ENCODE peak calls at places on chromosomes 6 and 20, in five cellular contexts. C is suprapubic skin, R is breast epithelium, A is IMR-90, V is thyroid gland. T is an unnamed sample.

GRCh38 chr6:104928141-104928540 is 28.8 kb upstream of the LIN28B start:
- DNase-seq in C (no peak), R (no peak), A (no peak), V (no peak), T (no peak)

GRCh38 chr6:1612386-1612893 is 2.7 kb downstream of the FOXC1 start:
- DNase-seq in C (no peak), R (no peak), A (no peak), V (no peak), T (no peak)

GRCh38 chr6:11525468-11526155 is 11.9 kb upstream of the TMEM170B start:
- DNase-seq in C (no peak), R (no peak), A (peak), V (no peak), T (no peak)

GRCh38 chr6:77762386-77762785 is 109.5 kb downstream of the MEI4 start:
- DNase-seq in C (no peak), R (no peak), A (no peak), V (no peak), T (no peak)

GRCh38 chr6:95431637-95432228 is 145.6 kb upstream of the MANEA start:
- DNase-seq in C (no peak), R (no peak), A (peak), V (peak), T (peak)

GRCh38 chr20:45487231-45487635 is 17.7 kb downstream of the WFDC2 start:
- DNase-seq in C (no peak), R (no peak), A (no peak), V (peak), T (no peak)

GRCh38 chr6:169171951-169172350 is 81.7 kb downstream of the THBS2 start:
- DNase-seq in C (no peak), R (no peak), A (peak), V (no peak), T (no peak)

GRCh38 chr6:27267865-27268444 is 20.5 kb downstream of the PRSS16 start:
- DNase-seq in C (no peak), R (no peak), A (no peak), V (no peak), T (no peak)

GRCh38 chr20:12262747-12263146 is 345.1 kb downstream of the BTBD3 start:
- DNase-seq in C (no peak), R (no peak), A (no peak), V (no peak), T (no peak)

GRCh38 chr20:25310921-25311728 is 63.2 kb downstream of the PYGB start:
- DNase-seq in C (peak), R (peak), A (peak), V (peak), T (peak)

DNA sequence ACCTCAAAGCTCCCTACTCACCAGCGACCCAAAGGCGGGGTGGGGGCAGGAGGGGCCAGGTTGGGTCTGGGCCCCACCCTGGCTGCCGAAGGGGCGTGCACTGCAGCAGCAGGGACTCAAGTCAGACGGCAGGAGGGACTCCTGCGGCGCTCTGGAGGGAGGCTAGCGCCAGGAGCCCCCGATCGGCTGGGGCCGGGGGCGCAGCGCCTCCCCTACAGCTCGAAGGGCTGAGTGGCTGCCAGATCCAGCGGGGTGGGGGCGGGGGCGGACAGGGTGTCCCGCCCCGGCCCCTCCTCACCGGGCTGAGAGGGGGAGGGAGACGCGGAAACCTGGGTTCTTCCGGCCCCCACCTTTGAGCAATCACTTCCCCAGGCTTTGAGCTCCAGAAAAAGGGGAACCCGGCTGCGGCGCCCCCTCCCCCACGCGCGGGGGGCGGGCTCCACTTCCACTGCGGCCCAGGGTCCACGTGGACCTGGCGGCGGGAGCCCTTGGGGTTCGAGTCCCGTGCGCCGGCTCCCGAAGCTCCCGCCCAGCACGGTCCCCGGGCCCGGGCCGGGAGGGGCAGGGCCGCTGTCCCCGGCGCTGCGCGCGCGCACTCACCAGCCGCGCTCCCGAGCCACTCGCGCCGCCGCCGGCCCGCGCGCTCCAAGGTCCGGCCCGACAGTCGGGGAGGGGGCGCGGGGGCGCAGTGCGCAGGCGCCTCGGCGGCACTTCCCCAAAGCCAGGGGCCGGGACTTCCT is at the start of gene RGS19:
- DNase-seq in C (peak), R (no peak), A (peak), V (peak), T (peak)
- TF ChIP-seq POLR2A in C (no peak), R (no peak), A (no peak), V (no peak), T (no peak)

GRCh38 chr20:52191436-52192295 is at the start of gene ZFP64:
- DNase-seq in C (peak), R (peak), A (peak), V (peak), T (peak)
- TF ChIP-seq POLR2A in C (no peak), R (no peak), A (peak), V (no peak), T (no peak)

GRCh38 chr20:50543326-50543725 is 33.1 kb downstream of the PTPN1 start:
- DNase-seq in C (no peak), R (no peak), A (no peak), V (no peak), T (no peak)

GRCh38 chr20:50537546-50538201 is 27.5 kb downstream of the PTPN1 start:
- DNase-seq in C (no peak), R (no peak), A (no peak), V (no peak), T (no peak)

GRCh38 chr20:50538276-50538675 is 28.1 kb downstream of the PTPN1 start:
- DNase-seq in C (no peak), R (no peak), A (no peak), V (no peak), T (no peak)

GRCh38 chr20:50541606-50542041 is 31.4 kb downstream of the PTPN1 start:
- DNase-seq in C (no peak), R (no peak), A (no peak), V (no peak), T (no peak)

DNA sequence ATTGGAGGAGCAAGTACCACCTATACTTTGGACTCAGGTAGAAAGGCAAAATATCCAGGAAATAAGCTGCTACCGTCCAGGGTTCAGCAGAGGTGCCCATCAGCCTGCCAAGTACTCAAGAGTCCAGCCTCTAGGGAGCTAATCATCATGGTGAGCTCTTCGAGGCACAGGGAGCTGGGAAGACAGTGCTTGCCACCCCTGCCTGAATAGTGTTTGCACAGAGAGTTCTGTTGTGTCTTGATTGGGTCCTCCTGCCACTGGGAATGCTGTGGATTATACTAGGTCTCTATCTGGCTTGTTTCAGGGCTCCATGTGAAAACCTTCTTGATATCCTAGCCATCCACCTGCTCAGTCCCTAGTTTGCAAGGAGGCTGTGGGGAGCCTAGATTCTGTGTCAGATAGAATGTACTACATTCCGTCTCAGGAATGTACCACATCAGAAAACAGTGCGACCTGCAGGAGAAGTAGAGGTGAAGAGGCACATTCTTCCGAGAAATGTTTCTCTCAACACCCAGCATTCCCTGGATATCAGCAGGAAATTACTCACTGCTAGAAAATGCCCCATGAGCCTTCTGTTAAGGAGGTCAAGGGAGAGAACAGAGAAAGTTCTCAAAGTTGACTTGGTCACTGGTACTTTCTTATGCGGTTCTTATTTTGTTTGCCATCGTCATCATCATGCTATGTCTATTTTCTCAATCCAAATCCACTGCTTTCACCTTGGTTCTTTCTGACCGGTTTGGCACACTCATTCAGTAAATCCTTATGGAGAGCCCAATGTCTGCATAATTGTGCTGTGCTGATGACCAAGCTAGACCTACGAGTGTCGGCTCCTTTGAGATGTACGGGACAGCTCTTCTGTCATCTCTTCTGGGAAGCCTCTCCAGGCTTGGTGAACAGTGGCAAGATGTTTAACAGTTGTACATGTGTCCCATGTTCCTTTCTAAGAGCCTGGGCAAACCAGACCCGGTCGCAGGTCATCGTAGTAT is 30.7 kb downstream of the PTPN1 start:
- DNase-seq in C (no peak), R (no peak), A (peak), V (no peak), T (no peak)
- TF ChIP-seq POLR2A in C (no peak), R (no peak), A (no peak), V (no peak), T (no peak)

GRCh38 chr6:109455502-109456282 is at the start of gene MICAL1:
- DNase-seq in C (peak), R (no peak), A (peak), V (peak), T (peak)
- TF ChIP-seq POLR2A in C (no peak), R (no peak), A (no peak), V (no peak), T (no peak)

DNA sequence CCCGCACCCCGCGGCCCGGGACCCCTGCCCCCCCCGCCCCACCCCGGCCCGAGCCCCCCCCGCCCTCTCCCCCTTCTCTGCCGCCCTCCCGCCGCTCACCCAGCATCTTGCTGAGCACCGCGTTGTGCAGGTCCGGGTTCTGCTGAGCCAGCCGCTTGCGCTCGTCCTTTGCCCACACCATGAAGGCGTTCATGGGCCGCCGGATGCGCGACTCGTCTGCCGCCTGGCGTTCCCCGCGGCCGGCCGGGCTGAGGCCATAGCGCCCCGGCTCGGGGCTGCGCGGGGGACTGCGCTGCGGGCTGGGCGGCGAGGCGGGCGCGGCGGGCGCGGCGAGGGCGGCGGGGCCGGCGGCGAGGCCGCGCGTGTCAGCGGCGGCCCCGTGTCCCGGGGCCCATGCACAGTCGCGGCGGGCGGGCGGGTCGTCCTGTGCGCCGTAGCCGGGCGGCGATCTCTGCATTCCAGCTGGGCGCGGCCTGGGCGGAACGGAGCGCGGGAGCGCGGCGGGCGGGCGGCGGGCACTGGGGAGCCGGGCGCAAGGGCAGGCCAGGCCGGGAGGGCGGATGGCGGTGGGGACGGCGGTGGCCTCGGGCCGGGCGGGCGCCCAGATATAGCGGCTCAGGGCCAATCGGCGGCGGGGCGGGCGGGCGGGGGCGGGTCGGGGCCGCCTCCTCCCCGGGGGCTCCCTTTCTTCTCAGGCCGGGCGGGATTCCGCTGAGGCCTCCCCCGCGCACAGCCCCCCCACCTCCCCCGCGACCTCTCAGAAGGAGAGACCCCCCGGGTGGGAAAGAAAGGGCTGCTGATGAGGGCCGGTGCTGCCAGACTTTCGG is at the start of gene SOX18:
- DNase-seq in C (no peak), R (no peak), A (peak), V (no peak), T (no peak)
- TF ChIP-seq POLR2A in C (no peak), R (no peak), A (no peak), V (no peak), T (no peak)

DNA sequence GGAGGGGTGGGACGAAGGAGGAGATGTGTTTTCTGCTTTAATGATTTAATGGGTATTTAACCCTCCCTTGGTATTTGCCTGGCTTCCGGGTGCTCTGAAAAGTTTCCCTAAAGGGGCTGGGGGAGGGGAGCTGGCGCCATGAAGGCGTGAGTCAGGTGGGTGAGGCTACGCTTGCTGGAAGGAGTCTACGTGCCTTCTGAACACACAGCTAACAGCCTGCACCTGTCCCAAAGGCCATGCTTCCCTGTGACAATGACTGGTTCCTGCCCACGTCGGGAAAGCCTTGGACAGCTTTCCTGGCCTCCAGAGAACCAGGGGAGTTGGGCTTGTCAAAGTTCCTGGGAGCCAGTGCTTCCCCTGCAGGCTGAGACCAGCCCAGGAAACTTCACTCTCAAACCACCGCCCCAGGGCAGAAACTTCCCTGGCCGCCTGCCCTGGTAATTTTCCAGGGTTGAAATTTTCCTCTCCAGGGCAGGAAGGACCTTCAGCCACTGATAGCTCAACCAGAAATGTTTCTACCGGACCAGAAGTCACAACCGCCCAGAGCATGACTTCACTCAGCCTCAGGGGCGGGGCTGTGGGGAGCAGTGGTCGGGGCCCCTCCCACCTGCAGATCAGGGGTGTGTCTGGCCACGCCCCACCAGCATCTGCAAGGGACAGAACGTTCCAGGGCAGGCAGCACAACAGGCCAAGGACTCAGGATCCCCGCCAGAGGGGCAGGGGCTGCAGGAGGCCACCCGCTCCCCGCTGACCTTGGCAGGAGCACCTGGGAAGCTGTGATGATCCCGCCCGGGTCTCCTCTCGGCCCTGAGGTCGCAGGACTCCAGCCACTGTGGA is 18.6 kb upstream of the SLCO4A1 start:
- DNase-seq in C (peak), R (peak), A (peak), V (peak), T (peak)
- TF ChIP-seq POLR2A in C (no peak), R (peak), A (no peak), V (no peak), T (no peak)

DNA sequence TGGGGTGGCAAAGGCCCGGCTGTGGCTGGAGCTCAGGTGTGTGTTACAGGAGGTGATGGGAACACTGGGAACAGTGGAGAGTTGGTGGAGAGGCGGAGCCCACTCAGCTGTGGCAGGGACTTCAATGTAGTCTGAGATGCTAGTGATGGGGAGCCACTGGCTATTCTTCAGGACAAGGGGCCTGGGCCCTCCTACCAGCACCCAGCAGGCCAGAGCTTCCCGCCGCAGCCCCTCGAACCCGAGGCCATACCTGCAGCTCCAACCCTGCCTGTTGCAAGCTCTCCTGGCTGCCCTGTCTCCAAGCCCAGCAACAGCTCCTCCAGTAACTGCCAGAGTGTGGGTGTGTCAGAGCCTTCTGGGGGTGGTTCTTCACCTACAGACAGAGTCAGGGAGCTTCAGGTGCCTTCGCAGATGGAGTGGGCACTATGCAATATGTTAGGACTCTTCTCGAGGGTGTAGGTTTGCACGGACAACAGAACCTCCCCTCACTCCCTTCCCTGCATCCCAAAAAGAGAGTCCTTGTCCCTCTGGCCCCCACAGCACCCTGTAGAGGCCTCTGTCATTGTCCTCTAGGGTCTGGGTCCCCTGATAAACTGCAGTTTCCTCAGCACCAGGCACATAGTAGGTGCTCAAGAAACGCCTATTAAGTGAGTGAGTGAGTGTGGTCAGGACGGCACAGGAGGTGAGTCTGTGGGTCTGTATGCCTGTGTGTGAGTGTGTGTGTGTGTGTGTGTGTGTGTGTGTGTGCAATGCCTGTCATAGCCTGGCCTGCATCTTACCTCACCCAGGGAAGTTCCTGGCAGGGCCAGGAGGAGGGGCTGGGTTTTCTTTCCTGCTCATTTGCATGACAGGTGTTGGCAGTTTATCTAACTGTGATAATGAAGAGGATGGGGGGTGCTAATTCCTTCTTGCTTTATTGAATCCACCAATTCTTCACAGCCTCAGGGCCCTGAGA is 146.4 kb upstream of the MLN start:
- DNase-seq in C (no peak), R (peak), A (no peak), V (no peak), T (no peak)
- TF ChIP-seq POLR2A in C (no peak), R (no peak), A (no peak), V (no peak), T (no peak)